ENCODE peak calls at places on chromosome 9, in six cellular contexts. F is A549, Z is HepG2, S is K562, A is GM12878, M is endothelial cell of umbilical vein. X is an unnamed sample.

GRCh38 chr9:81578606-81579005 is 110.7 kb downstream of the TLE1 start:
- DNase-seq in F (no peak), Z (no peak), S (no peak), A (no peak), M (no peak), X (no peak)

GRCh38 chr9:137613738-137614523 is 4.9 kb upstream of the EHMT1 start:
- DNase-seq in F (no peak), Z (no peak), S (no peak), A (no peak), M (no peak), X (no peak)

GRCh38 chr9:22416692-22417060 is 29.9 kb upstream of the DMRTA1 start:
- DNase-seq in F (no peak), Z (no peak), S (no peak), A (no peak), M (peak; percentile 75), X (no peak)

GRCh38 chr9:27524236-27524635 is at the start of gene IFNK:
- DNase-seq in F (no peak), Z (no peak), S (no peak), A (no peak), M (no peak), X (no peak)

GRCh38 chr9:76704601-76705204 is 59.5 kb upstream of the PCA3 start:
- DNase-seq in F (peak; percentile 88), Z (peak; percentile 58), S (peak; percentile 19), A (peak; percentile 20), M (peak; percentile 91), X (peak; percentile 84)

GRCh38 chr9:137967280-137967943 is 89.8 kb downstream of the CACNA1B start:
- DNase-seq in F (no peak), Z (no peak), S (no peak), A (no peak), M (no peak), X (no peak)

GRCh38 chr9:135228983-135229625 is 141.6 kb downstream of the OLFM1 start:
- DNase-seq in F (no peak), Z (no peak), S (no peak), A (no peak), M (no peak), X (no peak)

GRCh38 chr9:72213906-72214305 is 64.7 kb downstream of the GDA start:
- DNase-seq in F (peak; percentile 11), Z (peak; percentile 52), S (no peak), A (no peak), M (no peak), X (no peak)

GRCh38 chr9:35489313-35490154 is at the start of gene RUSC2:
- DNase-seq in F (peak; percentile 91), Z (peak; percentile 75), S (peak; percentile 79), A (no peak), M (peak; percentile 88), X (peak; percentile 67)

GRCh38 chr9:79686381-79687130 is 114.8 kb downstream of the TLE4 start:
- DNase-seq in F (peak; percentile 40), Z (no peak), S (no peak), A (no peak), M (no peak), X (no peak)

GRCh38 chr9:33289501-33289900 is 815 bp upstream of the NFX1 start:
- DNase-seq in F (no peak), Z (no peak), S (no peak), A (no peak), M (peak; percentile 23), X (peak; percentile 67)

GRCh38 chr9:131585375-131585774 is 40.1 kb downstream of the PRRT1B start:
- DNase-seq in F (no peak), Z (no peak), S (no peak), A (no peak), M (no peak), X (peak; percentile 94)

GRCh38 chr9:82436480-82436879 is 447.9 kb downstream of the SPATA31D1 start:
- DNase-seq in F (no peak), Z (no peak), S (no peak), A (no peak), M (no peak), X (no peak)

GRCh38 chr9:33139421-33140228 is 27.5 kb downstream of the B4GALT1 start:
- DNase-seq in F (no peak), Z (peak; percentile 88), S (no peak), A (no peak), M (no peak), X (peak; percentile 98)

GRCh38 chr9:21813575-21814473 is 11.4 kb downstream of the MTAP start:
- DNase-seq in F (peak; percentile 85), Z (peak; percentile 79), S (no peak), A (no peak), M (peak; percentile 85), X (no peak)

GRCh38 chr9:708556-709432 is 132.7 kb upstream of the DMRT1 start:
- DNase-seq in F (no peak), Z (peak; percentile 93), S (no peak), A (no peak), M (peak; percentile 72), X (peak; percentile 80)

GRCh38 chr9:20028849-20029231 is 240.0 kb upstream of the SLC24A2 start:
- DNase-seq in F (no peak), Z (no peak), S (no peak), A (no peak), M (peak; percentile 73), X (no peak)

GRCh38 chr9:137178201-137178938 is 6.5 kb upstream of the TMEM210 start:
- DNase-seq in F (no peak), Z (no peak), S (no peak), A (no peak), M (no peak), X (peak; percentile 75)

GRCh38 chr9:1173211-1173610 is 123.1 kb downstream of the DMRT2 start:
- DNase-seq in F (no peak), Z (peak; percentile 31), S (no peak), A (no peak), M (no peak), X (no peak)

GRCh38 chr9:105280730-105281129 is 36.3 kb downstream of the SLC44A1 start:
- DNase-seq in F (peak; percentile 23), Z (peak; percentile 32), S (no peak), A (no peak), M (no peak), X (no peak)

GRCh38 chr9:108766786-108767185 is 89.0 kb downstream of the ACTL7B start:
- DNase-seq in F (no peak), Z (no peak), S (no peak), A (no peak), M (no peak), X (no peak)

GRCh38 chr9:131738838-131739191 is 1.1 kb downstream of the RAPGEF1 start:
- DNase-seq in F (no peak), Z (no peak), S (no peak), A (no peak), M (no peak), X (no peak)

GRCh38 chr9:68822596-68823165 is 117.6 kb downstream of the PIP5K1B start:
- DNase-seq in F (peak; percentile 4), Z (no peak), S (no peak), A (no peak), M (no peak), X (no peak)

GRCh38 chr9:77848897-77849296 is 182.7 kb downstream of the GNAQ start:
- DNase-seq in F (peak; percentile 39), Z (no peak), S (no peak), A (no peak), M (peak; percentile 80), X (peak; percentile 84)

DNA sequence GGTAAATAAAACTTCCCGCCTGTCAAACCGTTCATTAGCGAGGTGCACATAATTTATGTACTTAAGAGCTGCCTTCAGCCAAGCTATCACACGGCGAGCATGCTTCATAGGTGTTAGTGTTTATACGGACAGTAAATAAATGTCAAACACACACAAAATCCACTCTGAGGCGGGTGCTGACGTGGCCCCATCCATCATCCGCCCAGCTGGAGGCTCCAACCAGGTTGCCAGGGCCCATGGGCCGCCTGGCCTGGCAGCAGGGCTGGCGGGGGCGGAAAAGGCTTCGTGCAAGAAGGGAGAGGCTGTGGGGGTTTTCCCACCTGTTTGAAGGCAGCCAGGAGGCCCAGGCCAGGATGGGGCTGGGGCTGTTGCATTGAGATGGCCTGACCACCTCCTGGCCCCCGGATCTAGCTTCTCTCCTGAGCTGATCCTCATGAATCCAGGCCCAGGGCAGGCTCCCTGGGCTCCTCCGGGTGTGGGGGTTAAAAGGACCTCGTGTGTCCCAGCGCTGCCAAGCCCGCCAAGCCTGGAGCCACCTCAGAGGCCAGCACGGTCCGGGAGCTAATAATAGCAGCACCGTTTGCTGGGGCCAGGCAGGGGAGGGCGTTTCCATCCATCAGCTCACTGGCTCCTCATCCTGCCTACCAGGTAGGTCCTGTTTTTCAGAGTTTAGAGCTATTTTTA is 43.1 kb downstream of the BARX1 start:
- DNase-seq in F (no peak), Z (no peak), S (no peak), A (no peak), M (no peak), X (no peak)
- TF ChIP-seq MYC in F (no peak), Z (no peak), S (no peak), A (no peak), M (no peak), X (no peak)

GRCh38 chr9:97940233-97940632 is 2.3 kb upstream of the HEMGN start:
- DNase-seq in F (no peak), Z (no peak), S (peak; percentile 37), A (no peak), M (no peak), X (no peak)

GRCh38 chr9:97940707-97941106 is 2.7 kb upstream of the HEMGN start:
- DNase-seq in F (no peak), Z (no peak), S (no peak), A (no peak), M (no peak), X (no peak)

GRCh38 chr9:97941323-97941722 is 3.4 kb upstream of the HEMGN start:
- DNase-seq in F (no peak), Z (no peak), S (no peak), A (no peak), M (no peak), X (no peak)

GRCh38 chr9:97944612-97945011 is 6.6 kb upstream of the HEMGN start:
- DNase-seq in F (no peak), Z (no peak), S (peak; percentile 38), A (no peak), M (no peak), X (no peak)

GRCh38 chr9:97943308-97943855 is 5.4 kb upstream of the HEMGN start:
- DNase-seq in F (no peak), Z (no peak), S (peak; percentile 73), A (no peak), M (no peak), X (no peak)
- H3K4me3 ChIP-seq in F (no peak overlapping the region), Z (no peak overlapping the region), S (no peak overlapping the region), A (no peak overlapping the region), M (no peak overlapping the region), X (no peak overlapping the region)

GRCh38 chr9:83937861-83938455 is 16.7 kb upstream of the KIF27 start:
- DNase-seq in F (peak; percentile 70), Z (peak; percentile 68), S (peak; percentile 51), A (no peak), M (peak; percentile 70), X (peak; percentile 76)
- TF ChIP-seq MAX in F (no peak), Z (no peak), S (no peak), A (no peak), M (no peak), X (no peak)

DNA sequence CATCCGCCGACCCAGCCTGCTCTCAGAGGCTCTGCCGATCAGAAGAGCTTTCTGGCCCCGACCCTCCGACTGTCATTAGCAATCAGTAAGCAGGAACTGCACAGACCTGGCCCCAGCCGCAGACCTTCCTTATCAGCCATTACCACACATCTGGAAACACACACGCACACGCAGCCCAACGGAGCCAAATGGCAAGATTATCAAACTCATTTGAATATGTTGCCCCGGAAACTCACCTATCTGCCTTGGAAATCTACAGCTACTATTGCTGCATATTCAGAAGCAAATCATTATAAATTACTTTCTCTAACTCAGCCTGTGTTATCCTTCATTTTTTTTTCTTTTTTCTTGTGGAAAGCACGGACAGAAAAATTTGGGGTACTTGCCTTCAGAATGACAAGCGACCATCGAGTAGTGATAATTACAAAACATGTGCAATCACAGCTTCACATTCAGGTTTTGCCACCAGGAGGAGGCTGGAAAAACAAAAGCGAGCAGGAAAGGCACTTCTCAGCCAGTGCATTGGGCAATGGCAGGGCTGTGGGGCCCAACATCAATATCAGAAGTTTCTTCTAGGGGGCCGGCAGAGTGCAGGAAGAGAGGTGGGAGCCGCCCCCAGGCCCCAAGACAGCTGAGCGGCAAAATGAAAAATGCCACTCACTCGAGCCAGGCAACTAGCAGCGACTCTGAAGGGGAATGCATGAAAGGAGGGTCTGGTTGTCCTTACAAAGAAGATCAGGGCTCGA is 122.3 kb downstream of the VAV2 start:
- DNase-seq in F (no peak), Z (no peak), S (peak; percentile 77), A (no peak), M (peak; percentile 16), X (peak; percentile 33)
- TF ChIP-seq MYC in F (no peak), Z (no peak), S (no peak), A (no peak), M (no peak), X (no peak)

X was measured in NB4.